ENCODE peak calls at places on chromosomes 12 and 14, in seven cellular contexts. T is adrenal gland, H is body of pancreas, A is fibroblast of lung, P is psoas muscle, F is MM.1S, C is heart right ventricle. X is an unnamed sample. For H3K27me3, the result is how much of the 10 kb centered on the place peaks cover.

GRCh38 chr12:105331805-105332251 is 1.3 kb downstream of the C12orf75 start:
- DNase-seq in C (no peak), P (no peak), F (peak), A (no peak), H (no peak), T (no peak), X (no peak)

GRCh38 chr12:6570264-6570887 is 2.3 kb upstream of the NOP2 start:
- DNase-seq in P (no peak), A (peak), H (peak), F (peak), C (peak), T (peak), X (no peak)

GRCh38 chr12:3355378-3355900 is 135.6 kb upstream of the PRMT8 start:
- DNase-seq in F (no peak), P (no peak), A (no peak), C (no peak), H (no peak), T (no peak), X (no peak)

GRCh38 chr12:27585739-27586265 is 61.8 kb downstream of the PPFIBP1 start:
- DNase-seq in P (no peak), T (no peak), A (no peak), F (no peak), H (no peak), C (no peak), X (no peak)

GRCh38 chr14:75141967-75142366 is 15.1 kb upstream of the NEK9 start:
- DNase-seq in F (no peak), C (no peak), A (peak), P (no peak), T (peak), H (no peak), X (no peak)

GRCh38 chr12:25364529-25365339 is 114.0 kb upstream of the KRAS start:
- DNase-seq in P (no peak), A (no peak), T (no peak), C (no peak), H (no peak), F (peak), X (no peak)

GRCh38 chr14:92748259-92749016 is at the start of gene LGMN:
- DNase-seq in C (peak), T (peak), F (peak), H (peak), P (peak), A (peak), X (peak)

GRCh38 chr14:52922656-52923055 is 28.2 kb downstream of the FERMT2 start:
- DNase-seq in C (no peak), T (no peak), H (no peak), A (peak), F (no peak), P (no peak), X (no peak)

GRCh38 chr14:84750284-84750683 is 779.7 kb upstream of the FLRT2 start:
- DNase-seq in P (no peak), C (no peak), F (no peak), T (no peak), A (no peak), H (no peak), X (no peak)

GRCh38 chr12:80001562-80001961 is 66.7 kb upstream of the PPP1R12A start:
- DNase-seq in F (no peak), C (no peak), P (no peak), A (no peak), T (no peak), H (no peak), X (no peak)

GRCh38 chr12:13362260-13362841 is 165.8 kb downstream of the EMP1 start:
- DNase-seq in T (peak), H (peak), P (peak), A (peak), F (peak), C (peak), X (peak)

GRCh38 chr12:111768159-111768895 is 1.6 kb downstream of the ALDH2 start:
- DNase-seq in T (no peak), H (no peak), P (no peak), A (no peak), F (no peak), C (no peak), X (no peak)

GRCh38 chr14:30528778-30529642 is 29.9 kb upstream of the G2E3 start:
- DNase-seq in C (no peak), A (no peak), F (no peak), T (no peak), H (no peak), P (no peak), X (no peak)

GRCh38 chr12:65615091-65615490 is 209.2 kb upstream of the HMGA2 start:
- DNase-seq in C (no peak), A (peak), T (no peak), F (no peak), P (no peak), H (no peak), X (no peak)

GRCh38 chr12:112635036-112635435 is 156.5 kb upstream of the RPH3A start:
- DNase-seq in C (no peak), A (no peak), P (no peak), F (no peak), T (no peak), H (no peak), X (no peak)

GRCh38 chr14:101379842-101380241 is 181.5 kb upstream of the DIO3 start:
- DNase-seq in H (no peak), P (no peak), C (no peak), A (no peak), T (no peak), F (no peak), X (no peak)

GRCh38 chr14:101383737-101384338 is 177.5 kb upstream of the DIO3 start:
- DNase-seq in T (no peak), F (no peak), A (no peak), P (no peak), H (no peak), C (no peak), X (no peak)

GRCh38 chr14:101377069-101377468 is 184.2 kb upstream of the DIO3 start:
- DNase-seq in P (no peak), A (no peak), C (no peak), H (no peak), T (no peak), F (no peak), X (no peak)

GRCh38 chr14:101380940-101381339 is 180.4 kb upstream of the DIO3 start:
- DNase-seq in H (no peak), C (no peak), T (no peak), A (no peak), P (no peak), F (no peak), X (no peak)

GRCh38 chr14:101380512-101380911 is 180.8 kb upstream of the DIO3 start:
- DNase-seq in A (no peak), C (no peak), F (no peak), P (no peak), T (no peak), H (no peak), X (no peak)
- H3K4me3 ChIP-seq in A (no peak), C (no peak), F (no peak), P (no peak), T (no peak), H (no peak), X (no peak)

GRCh38 chr12:52617403-52617785 is 965 bp downstream of the KRT73 start:
- DNase-seq in A (no peak), C (no peak), T (no peak), P (no peak), F (no peak), H (no peak), X (no peak)
- H3K27me3 ChIP-seq in A (under half), C (under half), T (under half), P (under half), F (under half), H (under half), X (under half)

GRCh38 chr14:67821121-67821520 is 1.5 kb downstream of the RAD51B start:
- DNase-seq in P (no peak), F (no peak), T (no peak), H (no peak), A (no peak), C (no peak), X (no peak)
- H3K4me3 ChIP-seq in P (no peak), F (no peak), T (no peak), H (no peak), A (no peak), C (no peak), X (no peak)

GRCh38 chr12:48005750-48006021 is 1.4 kb upstream of the COL2A1 start:
- DNase-seq in A (no peak), P (no peak), C (no peak), T (no peak), H (no peak), F (no peak), X (no peak)

GRCh38 chr12:48004039-48004940 is at the start of gene COL2A1:
- DNase-seq in P (peak), H (no peak), F (no peak), T (peak), C (no peak), A (no peak), X (no peak)

GRCh38 chr12:48003226-48004038 is 844 bp downstream of the COL2A1 start:
- DNase-seq in C (no peak), T (no peak), P (no peak), H (no peak), F (no peak), A (no peak), X (no peak)

GRCh38 chr12:48007206-48007605 is 2.9 kb upstream of the COL2A1 start:
- DNase-seq in T (no peak), F (no peak), C (no peak), P (no peak), H (no peak), A (no peak), X (no peak)

DNA sequence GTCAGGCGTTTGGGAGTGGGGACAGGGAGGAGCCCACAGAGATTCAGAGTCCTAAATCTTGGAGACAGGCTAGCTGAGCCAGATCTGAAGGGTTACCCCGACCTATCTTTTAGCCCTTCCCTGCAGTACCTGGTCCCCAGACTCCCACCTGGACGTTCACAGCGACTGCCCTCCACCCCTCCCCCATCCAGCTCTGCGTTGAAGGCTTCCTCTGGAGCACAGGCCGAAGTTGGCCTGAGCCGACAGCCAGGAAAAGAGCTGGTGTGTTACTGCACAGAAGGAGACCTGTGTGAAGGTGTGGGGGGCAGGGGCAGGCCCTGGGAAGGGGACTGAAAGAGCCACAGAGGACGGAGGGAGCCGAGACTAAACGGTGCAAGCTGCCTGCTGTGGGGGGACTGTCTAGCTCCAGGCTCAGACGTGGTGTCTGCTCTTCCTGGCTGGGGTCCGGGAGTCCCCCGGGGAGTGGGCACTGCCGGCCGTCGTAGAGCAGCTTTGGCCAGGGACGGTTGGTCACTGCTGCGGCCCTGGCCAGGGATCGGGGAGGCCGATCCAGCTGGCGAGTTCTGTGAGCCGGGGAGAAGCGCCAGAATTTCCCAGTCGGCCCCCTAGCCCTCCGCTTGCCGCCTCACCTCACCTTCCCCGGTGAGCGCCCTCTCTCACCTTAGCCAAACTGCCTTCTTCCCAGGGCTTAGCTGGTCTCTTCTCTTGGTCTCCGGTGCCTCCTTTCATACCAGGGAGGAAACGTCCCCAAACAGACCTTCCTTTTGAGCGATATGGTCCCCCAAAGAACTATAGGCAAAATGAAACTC is 869 bp upstream of the COL2A1 start:
- DNase-seq in T (no peak), A (no peak), F (no peak), C (no peak), H (no peak), P (no peak), X (no peak)
- H3K27me3 ChIP-seq in T (under half), A (half or more), F (half or more), C (half or more), H (under half), P (half or more), X (under half)

GRCh38 chr12:8912910-8913309 is 1.4 kb upstream of the PHC1 start:
- DNase-seq in T (no peak), H (peak), F (no peak), C (no peak), A (no peak), P (no peak), X (no peak)
- H3K4me3 ChIP-seq in T (peak), H (no peak), F (no peak), C (no peak), A (peak), P (peak), X (peak)

X was measured in right cardiac atrium.